ENCODE peak calls at places on chromosomes 5 and 9, in nine cellular contexts. One of them, this sample, is unnamed.

GRCh38 chr5:173913686-173914321 is 25.7 kb downstream of the CPEB4 start:
- DNase-seq in psoas muscle: no peak
- DNase-seq in stimulated activated CD8-positive, alpha-beta memory T cell treated with anti-CD3 and anti-CD28 coated beads, Interleukin-4, amount 100 ng/mL, for 48 hours: no peak
- DNase-seq in body of pancreas: no peak
- DNase-seq in kidney: no peak
- DNase-seq in heart left ventricle: no peak
- DNase-seq in fibroblast of pulmonary artery: no peak
- DNase-seq in T-cell: no peak
- DNase-seq in bronchial epithelial cell: no peak
- DNase-seq in this sample: no peak

GRCh38 chr5:7706214-7706613 is 144.7 kb downstream of the CFAP90 start:
- DNase-seq in kidney: no peak
- DNase-seq in fibroblast of pulmonary artery: no peak
- DNase-seq in heart left ventricle: no peak
- DNase-seq in body of pancreas: no peak
- DNase-seq in T-cell: no peak
- DNase-seq in stimulated activated CD8-positive, alpha-beta memory T cell treated with anti-CD3 and anti-CD28 coated beads, Interleukin-4, amount 100 ng/mL, for 48 hours: no peak
- DNase-seq in psoas muscle: no peak
- DNase-seq in bronchial epithelial cell: no peak
- DNase-seq in this sample: no peak

GRCh38 chr9:133932176-133932575 is 59.9 kb downstream of the VAV2 start:
- DNase-seq in fibroblast of pulmonary artery: peak
- DNase-seq in kidney: no peak
- DNase-seq in stimulated activated CD8-positive, alpha-beta memory T cell treated with anti-CD3 and anti-CD28 coated beads, Interleukin-4, amount 100 ng/mL, for 48 hours: no peak
- DNase-seq in psoas muscle: no peak
- DNase-seq in heart left ventricle: no peak
- DNase-seq in body of pancreas: no peak
- DNase-seq in bronchial epithelial cell: no peak
- DNase-seq in T-cell: no peak
- DNase-seq in this sample: no peak

GRCh38 chr5:53323943-53324642 is 156.3 kb upstream of the FST start:
- DNase-seq in body of pancreas: no peak
- DNase-seq in heart left ventricle: no peak
- DNase-seq in fibroblast of pulmonary artery: no peak
- DNase-seq in T-cell: no peak
- DNase-seq in bronchial epithelial cell: peak
- DNase-seq in psoas muscle: no peak
- DNase-seq in stimulated activated CD8-positive, alpha-beta memory T cell treated with anti-CD3 and anti-CD28 coated beads, Interleukin-4, amount 100 ng/mL, for 48 hours: no peak
- DNase-seq in kidney: no peak
- DNase-seq in this sample: no peak

GRCh38 chr5:17182494-17182893 is 34.9 kb upstream of the BASP1 start:
- DNase-seq in kidney: no peak
- DNase-seq in T-cell: no peak
- DNase-seq in body of pancreas: no peak
- DNase-seq in psoas muscle: no peak
- DNase-seq in heart left ventricle: no peak
- DNase-seq in stimulated activated CD8-positive, alpha-beta memory T cell treated with anti-CD3 and anti-CD28 coated beads, Interleukin-4, amount 100 ng/mL, for 48 hours: no peak
- DNase-seq in fibroblast of pulmonary artery: no peak
- DNase-seq in bronchial epithelial cell: peak
- DNase-seq in this sample: no peak

GRCh38 chr5:66469684-66470083 is 126.5 kb upstream of the MAST4 start:
- DNase-seq in stimulated activated CD8-positive, alpha-beta memory T cell treated with anti-CD3 and anti-CD28 coated beads, Interleukin-4, amount 100 ng/mL, for 48 hours: no peak
- DNase-seq in fibroblast of pulmonary artery: no peak
- DNase-seq in T-cell: no peak
- DNase-seq in psoas muscle: no peak
- DNase-seq in kidney: no peak
- DNase-seq in body of pancreas: no peak
- DNase-seq in bronchial epithelial cell: no peak
- DNase-seq in heart left ventricle: no peak
- DNase-seq in this sample: no peak

GRCh38 chr5:154276932-154277331 is 86.4 kb downstream of the GALNT10 start:
- DNase-seq in fibroblast of pulmonary artery: peak
- DNase-seq in bronchial epithelial cell: no peak
- DNase-seq in kidney: no peak
- DNase-seq in heart left ventricle: peak
- DNase-seq in psoas muscle: peak
- DNase-seq in stimulated activated CD8-positive, alpha-beta memory T cell treated with anti-CD3 and anti-CD28 coated beads, Interleukin-4, amount 100 ng/mL, for 48 hours: no peak
- DNase-seq in body of pancreas: peak
- DNase-seq in T-cell: no peak
- DNase-seq in this sample: no peak

GRCh38 chr9:114613087-114613486 is 2.0 kb downstream of the TMEM268 start:
- DNase-seq in fibroblast of pulmonary artery: no peak
- DNase-seq in kidney: no peak
- DNase-seq in heart left ventricle: no peak
- DNase-seq in T-cell: no peak
- DNase-seq in body of pancreas: no peak
- DNase-seq in stimulated activated CD8-positive, alpha-beta memory T cell treated with anti-CD3 and anti-CD28 coated beads, Interleukin-4, amount 100 ng/mL, for 48 hours: no peak
- DNase-seq in bronchial epithelial cell: no peak
- DNase-seq in psoas muscle: no peak
- DNase-seq in this sample: no peak

GRCh38 chr9:84851935-84852585 is 182.5 kb downstream of the NTRK2 start:
- DNase-seq in psoas muscle: no peak
- DNase-seq in stimulated activated CD8-positive, alpha-beta memory T cell treated with anti-CD3 and anti-CD28 coated beads, Interleukin-4, amount 100 ng/mL, for 48 hours: no peak
- DNase-seq in kidney: no peak
- DNase-seq in heart left ventricle: no peak
- DNase-seq in fibroblast of pulmonary artery: peak
- DNase-seq in T-cell: no peak
- DNase-seq in body of pancreas: peak
- DNase-seq in bronchial epithelial cell: peak
- DNase-seq in this sample: no peak

GRCh38 chr9:16526380-16526779 is 344.1 kb downstream of the BNC2 start:
- DNase-seq in kidney: no peak
- DNase-seq in fibroblast of pulmonary artery: peak
- DNase-seq in psoas muscle: no peak
- DNase-seq in T-cell: no peak
- DNase-seq in stimulated activated CD8-positive, alpha-beta memory T cell treated with anti-CD3 and anti-CD28 coated beads, Interleukin-4, amount 100 ng/mL, for 48 hours: no peak
- DNase-seq in heart left ventricle: no peak
- DNase-seq in body of pancreas: no peak
- DNase-seq in bronchial epithelial cell: peak
- DNase-seq in this sample: no peak

GRCh38 chr5:103016167-103016566 is 103.8 kb downstream of the GIN1 start:
- DNase-seq in heart left ventricle: no peak
- DNase-seq in T-cell: no peak
- DNase-seq in body of pancreas: no peak
- DNase-seq in fibroblast of pulmonary artery: no peak
- DNase-seq in bronchial epithelial cell: no peak
- DNase-seq in psoas muscle: no peak
- DNase-seq in stimulated activated CD8-positive, alpha-beta memory T cell treated with anti-CD3 and anti-CD28 coated beads, Interleukin-4, amount 100 ng/mL, for 48 hours: no peak
- DNase-seq in kidney: no peak
- DNase-seq in this sample: no peak

GRCh38 chr5:10567181-10567591 is 3.3 kb downstream of the ANKRD33B start:
- DNase-seq in body of pancreas: no peak
- DNase-seq in kidney: no peak
- DNase-seq in stimulated activated CD8-positive, alpha-beta memory T cell treated with anti-CD3 and anti-CD28 coated beads, Interleukin-4, amount 100 ng/mL, for 48 hours: peak
- DNase-seq in psoas muscle: peak
- DNase-seq in T-cell: no peak
- DNase-seq in fibroblast of pulmonary artery: no peak
- DNase-seq in heart left ventricle: no peak
- DNase-seq in bronchial epithelial cell: no peak
- DNase-seq in this sample: no peak

GRCh38 chr9:75152416-75152815 is 64.1 kb downstream of the OSTF1 start:
- DNase-seq in fibroblast of pulmonary artery: no peak
- DNase-seq in T-cell: peak
- DNase-seq in body of pancreas: no peak
- DNase-seq in kidney: no peak
- DNase-seq in heart left ventricle: no peak
- DNase-seq in stimulated activated CD8-positive, alpha-beta memory T cell treated with anti-CD3 and anti-CD28 coated beads, Interleukin-4, amount 100 ng/mL, for 48 hours: peak
- DNase-seq in bronchial epithelial cell: no peak
- DNase-seq in psoas muscle: no peak
- DNase-seq in this sample: no peak

GRCh38 chr9:13568851-13569618 is 289.5 kb upstream of the MPDZ start:
- DNase-seq in heart left ventricle: peak
- DNase-seq in psoas muscle: peak
- DNase-seq in bronchial epithelial cell: no peak
- DNase-seq in T-cell: no peak
- DNase-seq in fibroblast of pulmonary artery: no peak
- DNase-seq in kidney: no peak
- DNase-seq in stimulated activated CD8-positive, alpha-beta memory T cell treated with anti-CD3 and anti-CD28 coated beads, Interleukin-4, amount 100 ng/mL, for 48 hours: no peak
- DNase-seq in body of pancreas: no peak
- DNase-seq in this sample: no peak

GRCh38 chr5:170552486-170553122 is 48.8 kb downstream of the KCNIP1 start:
- DNase-seq in heart left ventricle: peak
- DNase-seq in kidney: peak
- DNase-seq in T-cell: no peak
- DNase-seq in bronchial epithelial cell: no peak
- DNase-seq in body of pancreas: peak
- DNase-seq in fibroblast of pulmonary artery: peak
- DNase-seq in psoas muscle: peak
- DNase-seq in stimulated activated CD8-positive, alpha-beta memory T cell treated with anti-CD3 and anti-CD28 coated beads, Interleukin-4, amount 100 ng/mL, for 48 hours: no peak
- DNase-seq in this sample: peak

GRCh38 chr5:78533356-78533755 is 115.2 kb downstream of the LHFPL2 start:
- DNase-seq in psoas muscle: no peak
- DNase-seq in T-cell: no peak
- DNase-seq in fibroblast of pulmonary artery: peak
- DNase-seq in heart left ventricle: no peak
- DNase-seq in bronchial epithelial cell: peak
- DNase-seq in body of pancreas: no peak
- DNase-seq in kidney: no peak
- DNase-seq in stimulated activated CD8-positive, alpha-beta memory T cell treated with anti-CD3 and anti-CD28 coated beads, Interleukin-4, amount 100 ng/mL, for 48 hours: no peak
- DNase-seq in this sample: no peak

GRCh38 chr5:146862641-146863040 is 15.9 kb downstream of the PPP2R2B start:
- DNase-seq in stimulated activated CD8-positive, alpha-beta memory T cell treated with anti-CD3 and anti-CD28 coated beads, Interleukin-4, amount 100 ng/mL, for 48 hours: no peak
- DNase-seq in kidney: no peak
- DNase-seq in T-cell: no peak
- DNase-seq in bronchial epithelial cell: peak
- DNase-seq in fibroblast of pulmonary artery: no peak
- DNase-seq in psoas muscle: no peak
- DNase-seq in body of pancreas: no peak
- DNase-seq in heart left ventricle: no peak
- DNase-seq in this sample: no peak

GRCh38 chr9:128190516-128191405 is 611 bp downstream of the CIZ1 start:
- DNase-seq in body of pancreas: peak
- DNase-seq in kidney: peak
- DNase-seq in bronchial epithelial cell: no peak
- DNase-seq in T-cell: peak
- DNase-seq in fibroblast of pulmonary artery: no peak
- DNase-seq in stimulated activated CD8-positive, alpha-beta memory T cell treated with anti-CD3 and anti-CD28 coated beads, Interleukin-4, amount 100 ng/mL, for 48 hours: no peak
- DNase-seq in heart left ventricle: peak
- DNase-seq in psoas muscle: no peak
- DNase-seq in this sample: no peak

GRCh38 chr5:31701642-31702041 is 62.7 kb downstream of the PDZD2 start:
- DNase-seq in fibroblast of pulmonary artery: no peak
- DNase-seq in body of pancreas: no peak
- DNase-seq in kidney: no peak
- DNase-seq in T-cell: no peak
- DNase-seq in bronchial epithelial cell: no peak
- DNase-seq in heart left ventricle: no peak
- DNase-seq in psoas muscle: no peak
- DNase-seq in stimulated activated CD8-positive, alpha-beta memory T cell treated with anti-CD3 and anti-CD28 coated beads, Interleukin-4, amount 100 ng/mL, for 48 hours: no peak
- DNase-seq in this sample: no peak

GRCh38 chr5:1657161-1657741 is 133.5 kb upstream of the LPCAT1 start:
- DNase-seq in T-cell: no peak
- DNase-seq in fibroblast of pulmonary artery: no peak
- DNase-seq in kidney: peak
- DNase-seq in heart left ventricle: no peak
- DNase-seq in psoas muscle: peak
- DNase-seq in body of pancreas: no peak
- DNase-seq in stimulated activated CD8-positive, alpha-beta memory T cell treated with anti-CD3 and anti-CD28 coated beads, Interleukin-4, amount 100 ng/mL, for 48 hours: no peak
- DNase-seq in bronchial epithelial cell: no peak
- DNase-seq in this sample: no peak

GRCh38 chr9:86413966-86414880 is 60.0 kb upstream of the TUT7 start:
- DNase-seq in kidney: no peak
- DNase-seq in bronchial epithelial cell: peak
- DNase-seq in stimulated activated CD8-positive, alpha-beta memory T cell treated with anti-CD3 and anti-CD28 coated beads, Interleukin-4, amount 100 ng/mL, for 48 hours: no peak
- DNase-seq in fibroblast of pulmonary artery: peak
- DNase-seq in body of pancreas: no peak
- DNase-seq in T-cell: no peak
- DNase-seq in heart left ventricle: no peak
- DNase-seq in psoas muscle: no peak
- DNase-seq in this sample: no peak

GRCh38 chr9:98479449-98479848 is 224.0 kb upstream of the TBC1D2 start:
- DNase-seq in heart left ventricle: no peak
- DNase-seq in psoas muscle: no peak
- DNase-seq in stimulated activated CD8-positive, alpha-beta memory T cell treated with anti-CD3 and anti-CD28 coated beads, Interleukin-4, amount 100 ng/mL, for 48 hours: no peak
- DNase-seq in T-cell: no peak
- DNase-seq in bronchial epithelial cell: no peak
- DNase-seq in body of pancreas: no peak
- DNase-seq in kidney: no peak
- DNase-seq in fibroblast of pulmonary artery: no peak
- DNase-seq in this sample: no peak

GRCh38 chr5:27093296-27093695 is 54.9 kb upstream of the CDH9 start:
- DNase-seq in stimulated activated CD8-positive, alpha-beta memory T cell treated with anti-CD3 and anti-CD28 coated beads, Interleukin-4, amount 100 ng/mL, for 48 hours: no peak
- DNase-seq in heart left ventricle: no peak
- DNase-seq in T-cell: no peak
- DNase-seq in psoas muscle: no peak
- DNase-seq in bronchial epithelial cell: no peak
- DNase-seq in body of pancreas: no peak
- DNase-seq in fibroblast of pulmonary artery: no peak
- DNase-seq in kidney: no peak
- DNase-seq in this sample: no peak

GRCh38 chr9:133609311-133610098 is at the start of gene FAM163B:
- DNase-seq in psoas muscle: peak
- DNase-seq in body of pancreas: peak
- DNase-seq in stimulated activated CD8-positive, alpha-beta memory T cell treated with anti-CD3 and anti-CD28 coated beads, Interleukin-4, amount 100 ng/mL, for 48 hours: peak
- DNase-seq in fibroblast of pulmonary artery: peak
- DNase-seq in heart left ventricle: no peak
- DNase-seq in T-cell: peak
- DNase-seq in kidney: peak
- DNase-seq in bronchial epithelial cell: no peak
- DNase-seq in this sample: peak

GRCh38 chr5:78886650-78887230 is 98.4 kb downstream of the ARSB start:
- DNase-seq in fibroblast of pulmonary artery: peak
- DNase-seq in kidney: no peak
- DNase-seq in stimulated activated CD8-positive, alpha-beta memory T cell treated with anti-CD3 and anti-CD28 coated beads, Interleukin-4, amount 100 ng/mL, for 48 hours: no peak
- DNase-seq in body of pancreas: no peak
- DNase-seq in bronchial epithelial cell: peak
- DNase-seq in psoas muscle: no peak
- DNase-seq in T-cell: no peak
- DNase-seq in heart left ventricle: no peak
- DNase-seq in this sample: no peak

GRCh38 chr5:119067338-119067737 is 3.5 kb upstream of the DMXL1 start:
- DNase-seq in bronchial epithelial cell: no peak
- DNase-seq in kidney: no peak
- DNase-seq in heart left ventricle: no peak
- DNase-seq in body of pancreas: no peak
- DNase-seq in stimulated activated CD8-positive, alpha-beta memory T cell treated with anti-CD3 and anti-CD28 coated beads, Interleukin-4, amount 100 ng/mL, for 48 hours: no peak
- DNase-seq in fibroblast of pulmonary artery: no peak
- DNase-seq in T-cell: no peak
- DNase-seq in psoas muscle: no peak
- DNase-seq in this sample: no peak

GRCh38 chr5:151745071-151745705 is 13.2 kb downstream of the ATOX1 start:
- DNase-seq in psoas muscle: no peak
- DNase-seq in fibroblast of pulmonary artery: peak
- DNase-seq in heart left ventricle: no peak
- DNase-seq in T-cell: peak
- DNase-seq in kidney: peak
- DNase-seq in bronchial epithelial cell: peak
- DNase-seq in stimulated activated CD8-positive, alpha-beta memory T cell treated with anti-CD3 and anti-CD28 coated beads, Interleukin-4, amount 100 ng/mL, for 48 hours: peak
- DNase-seq in body of pancreas: peak
- DNase-seq in this sample: peak

GRCh38 chr5:154486427-154486866 is 8.4 kb upstream of the HAND1 start:
- DNase-seq in fibroblast of pulmonary artery: no peak
- DNase-seq in bronchial epithelial cell: no peak
- DNase-seq in psoas muscle: no peak
- DNase-seq in kidney: no peak
- DNase-seq in stimulated activated CD8-positive, alpha-beta memory T cell treated with anti-CD3 and anti-CD28 coated beads, Interleukin-4, amount 100 ng/mL, for 48 hours: no peak
- DNase-seq in heart left ventricle: no peak
- DNase-seq in T-cell: no peak
- DNase-seq in body of pancreas: no peak
- DNase-seq in this sample: no peak

GRCh38 chr5:100694100-100694499 is 158.9 kb downstream of the FAM174A start:
- DNase-seq in heart left ventricle: no peak
- DNase-seq in stimulated activated CD8-positive, alpha-beta memory T cell treated with anti-CD3 and anti-CD28 coated beads, Interleukin-4, amount 100 ng/mL, for 48 hours: no peak
- DNase-seq in kidney: no peak
- DNase-seq in psoas muscle: no peak
- DNase-seq in T-cell: no peak
- DNase-seq in bronchial epithelial cell: no peak
- DNase-seq in body of pancreas: no peak
- DNase-seq in fibroblast of pulmonary artery: no peak
- DNase-seq in this sample: no peak

GRCh38 chr5:17213938-17214337 is 3.5 kb upstream of the BASP1 start:
- DNase-seq in bronchial epithelial cell: no peak
- DNase-seq in kidney: no peak
- DNase-seq in psoas muscle: no peak
- DNase-seq in body of pancreas: no peak
- DNase-seq in stimulated activated CD8-positive, alpha-beta memory T cell treated with anti-CD3 and anti-CD28 coated beads, Interleukin-4, amount 100 ng/mL, for 48 hours: no peak
- DNase-seq in T-cell: no peak
- DNase-seq in fibroblast of pulmonary artery: no peak
- DNase-seq in heart left ventricle: no peak
- DNase-seq in this sample: no peak

GRCh38 chr9:132983814-132984201 is 5.3 kb downstream of the GFI1B start:
- DNase-seq in stimulated activated CD8-positive, alpha-beta memory T cell treated with anti-CD3 and anti-CD28 coated beads, Interleukin-4, amount 100 ng/mL, for 48 hours: no peak
- DNase-seq in heart left ventricle: no peak
- DNase-seq in T-cell: no peak
- DNase-seq in body of pancreas: no peak
- DNase-seq in psoas muscle: no peak
- DNase-seq in kidney: no peak
- DNase-seq in fibroblast of pulmonary artery: no peak
- DNase-seq in bronchial epithelial cell: no peak
- DNase-seq in this sample: no peak

This sample was measured in frontal cortex.